ENCODE peak calls at places on chromosomes 6 and 20, in four cellular contexts. One of them, this sample, is unnamed.
A peak's percentile ranks its signal among the peaks of the same experiment; 100 is the strongest.

GRCh38 chr6:88166493-88166900 is 350 bp upstream of the CNR1 start:
- DNase-seq in stimulated activated CD8-positive, alpha-beta memory T cell treated with anti-CD3 and anti-CD28 coated beads, Interleukin-15, amount 100 ng/mL, for 1 hour: no peak
- DNase-seq in body of pancreas: no peak
- DNase-seq in HS-27A: no peak
- DNase-seq in this sample: no peak

GRCh38 chr6:167444602-167445346 is 119.9 kb downstream of the TTLL2 start:
- DNase-seq in stimulated activated CD8-positive, alpha-beta memory T cell treated with anti-CD3 and anti-CD28 coated beads, Interleukin-15, amount 100 ng/mL, for 1 hour: no peak
- DNase-seq in body of pancreas: no peak
- DNase-seq in HS-27A: no peak
- DNase-seq in this sample: no peak

GRCh38 chr6:150567360-150567759 is 32.3 kb upstream of the PLEKHG1 start:
- DNase-seq in stimulated activated CD8-positive, alpha-beta memory T cell treated with anti-CD3 and anti-CD28 coated beads, Interleukin-15, amount 100 ng/mL, for 1 hour: no peak
- DNase-seq in body of pancreas: no peak
- DNase-seq in HS-27A: no peak
- DNase-seq in this sample: no peak

GRCh38 chr20:14051454-14051853 is 56.1 kb downstream of the MACROD2 start:
- DNase-seq in stimulated activated CD8-positive, alpha-beta memory T cell treated with anti-CD3 and anti-CD28 coated beads, Interleukin-15, amount 100 ng/mL, for 1 hour: no peak
- DNase-seq in body of pancreas: no peak
- DNase-seq in HS-27A: no peak
- DNase-seq in this sample: no peak

GRCh38 chr6:38113810-38114577 is 294.5 kb downstream of the ZFAND3 start:
- DNase-seq in stimulated activated CD8-positive, alpha-beta memory T cell treated with anti-CD3 and anti-CD28 coated beads, Interleukin-15, amount 100 ng/mL, for 1 hour: no peak
- DNase-seq in body of pancreas: no peak
- DNase-seq in HS-27A: no peak
- DNase-seq in this sample: no peak

GRCh38 chr6:100614933-100615332 is 150.2 kb upstream of the SIM1 start:
- DNase-seq in stimulated activated CD8-positive, alpha-beta memory T cell treated with anti-CD3 and anti-CD28 coated beads, Interleukin-15, amount 100 ng/mL, for 1 hour: no peak
- DNase-seq in body of pancreas: no peak
- DNase-seq in HS-27A: no peak
- DNase-seq in this sample: no peak

GRCh38 chr6:104928141-104928540 is 28.8 kb upstream of the LIN28B start:
- DNase-seq in stimulated activated CD8-positive, alpha-beta memory T cell treated with anti-CD3 and anti-CD28 coated beads, Interleukin-15, amount 100 ng/mL, for 1 hour: no peak
- DNase-seq in body of pancreas: no peak
- DNase-seq in HS-27A: no peak
- DNase-seq in this sample: no peak

GRCh38 chr20:701401-702129 is 26.0 kb upstream of the SCRT2 start:
- DNase-seq in stimulated activated CD8-positive, alpha-beta memory T cell treated with anti-CD3 and anti-CD28 coated beads, Interleukin-15, amount 100 ng/mL, for 1 hour: no peak
- DNase-seq in body of pancreas: no peak
- DNase-seq in HS-27A: no peak
- DNase-seq in this sample: peak; percentile 42

GRCh38 chr6:113854531-113855499 is 2.3 kb upstream of the MARCKS start:
- DNase-seq in stimulated activated CD8-positive, alpha-beta memory T cell treated with anti-CD3 and anti-CD28 coated beads, Interleukin-15, amount 100 ng/mL, for 1 hour: no peak
- DNase-seq in body of pancreas: peak; percentile 85
- DNase-seq in HS-27A: no peak
- DNase-seq in this sample: peak; percentile 28

GRCh38 chr6:129709451-129709908 is 497 bp downstream of the ARHGAP18 start:
- DNase-seq in stimulated activated CD8-positive, alpha-beta memory T cell treated with anti-CD3 and anti-CD28 coated beads, Interleukin-15, amount 100 ng/mL, for 1 hour: no peak
- DNase-seq in body of pancreas: no peak
- DNase-seq in HS-27A: no peak
- DNase-seq in this sample: no peak

GRCh38 chr6:38095054-38095453 is 275.5 kb downstream of the ZFAND3 start:
- DNase-seq in stimulated activated CD8-positive, alpha-beta memory T cell treated with anti-CD3 and anti-CD28 coated beads, Interleukin-15, amount 100 ng/mL, for 1 hour: no peak
- DNase-seq in body of pancreas: no peak
- DNase-seq in HS-27A: peak; percentile 51
- DNase-seq in this sample: no peak

GRCh38 chr6:114121913-114122662 is 151.1 kb upstream of the HDAC2 start:
- DNase-seq in stimulated activated CD8-positive, alpha-beta memory T cell treated with anti-CD3 and anti-CD28 coated beads, Interleukin-15, amount 100 ng/mL, for 1 hour: no peak
- DNase-seq in body of pancreas: no peak
- DNase-seq in HS-27A: peak; percentile 74
- DNase-seq in this sample: peak; percentile 9

GRCh38 chr6:29653452-29654038 is 3.3 kb upstream of the MOG start:
- DNase-seq in stimulated activated CD8-positive, alpha-beta memory T cell treated with anti-CD3 and anti-CD28 coated beads, Interleukin-15, amount 100 ng/mL, for 1 hour: no peak
- DNase-seq in body of pancreas: peak; percentile 41
- DNase-seq in HS-27A: no peak
- DNase-seq in this sample: no peak

GRCh38 chr6:149268768-149269167 is 48.7 kb upstream of the TAB2 start:
- DNase-seq in stimulated activated CD8-positive, alpha-beta memory T cell treated with anti-CD3 and anti-CD28 coated beads, Interleukin-15, amount 100 ng/mL, for 1 hour: no peak
- DNase-seq in body of pancreas: no peak
- DNase-seq in HS-27A: no peak
- DNase-seq in this sample: no peak

GRCh38 chr20:31695849-31696804 is 26.5 kb downstream of the BCL2L1 start:
- DNase-seq in stimulated activated CD8-positive, alpha-beta memory T cell treated with anti-CD3 and anti-CD28 coated beads, Interleukin-15, amount 100 ng/mL, for 1 hour: no peak
- DNase-seq in body of pancreas: no peak
- DNase-seq in HS-27A: peak; percentile 95
- DNase-seq in this sample: no peak

GRCh38 chr6:43665376-43665775 is 20.5 kb downstream of the RSPH9 start:
- DNase-seq in stimulated activated CD8-positive, alpha-beta memory T cell treated with anti-CD3 and anti-CD28 coated beads, Interleukin-15, amount 100 ng/mL, for 1 hour: no peak
- DNase-seq in body of pancreas: no peak
- DNase-seq in HS-27A: peak; percentile 62
- DNase-seq in this sample: no peak

GRCh38 chr20:57438552-57438951 is 47.4 kb downstream of the RBM38 start:
- DNase-seq in stimulated activated CD8-positive, alpha-beta memory T cell treated with anti-CD3 and anti-CD28 coated beads, Interleukin-15, amount 100 ng/mL, for 1 hour: no peak
- DNase-seq in body of pancreas: no peak
- DNase-seq in HS-27A: no peak
- DNase-seq in this sample: peak; percentile 55

GRCh38 chr6:152471459-152472070 is 165.6 kb downstream of the SYNE1 start:
- DNase-seq in stimulated activated CD8-positive, alpha-beta memory T cell treated with anti-CD3 and anti-CD28 coated beads, Interleukin-15, amount 100 ng/mL, for 1 hour: no peak
- DNase-seq in body of pancreas: no peak
- DNase-seq in HS-27A: no peak
- DNase-seq in this sample: no peak

GRCh38 chr20:33693741-33694645 is 7.8 kb upstream of the E2F1 start:
- DNase-seq in stimulated activated CD8-positive, alpha-beta memory T cell treated with anti-CD3 and anti-CD28 coated beads, Interleukin-15, amount 100 ng/mL, for 1 hour: no peak
- DNase-seq in body of pancreas: no peak
- DNase-seq in HS-27A: no peak
- DNase-seq in this sample: no peak

GRCh38 chr20:4375881-4376280 is 345.8 kb upstream of the PRND start:
- DNase-seq in stimulated activated CD8-positive, alpha-beta memory T cell treated with anti-CD3 and anti-CD28 coated beads, Interleukin-15, amount 100 ng/mL, for 1 hour: no peak
- DNase-seq in body of pancreas: no peak
- DNase-seq in HS-27A: no peak
- DNase-seq in this sample: no peak

GRCh38 chr20:63578224-63579016 is 4.4 kb upstream of the HELZ2 start:
- DNase-seq in stimulated activated CD8-positive, alpha-beta memory T cell treated with anti-CD3 and anti-CD28 coated beads, Interleukin-15, amount 100 ng/mL, for 1 hour: no peak
- DNase-seq in body of pancreas: no peak
- DNase-seq in HS-27A: no peak
- DNase-seq in this sample: no peak

GRCh38 chr6:16766043-16766521 is 4.8 kb upstream of the ATXN1 start:
- DNase-seq in stimulated activated CD8-positive, alpha-beta memory T cell treated with anti-CD3 and anti-CD28 coated beads, Interleukin-15, amount 100 ng/mL, for 1 hour: no peak
- DNase-seq in body of pancreas: no peak
- DNase-seq in HS-27A: peak; percentile 91
- DNase-seq in this sample: no peak

GRCh38 chr20:24965065-24965919 is 16.2 kb downstream of the CST7 start:
- DNase-seq in stimulated activated CD8-positive, alpha-beta memory T cell treated with anti-CD3 and anti-CD28 coated beads, Interleukin-15, amount 100 ng/mL, for 1 hour: no peak
- DNase-seq in body of pancreas: no peak
- DNase-seq in HS-27A: no peak
- DNase-seq in this sample: no peak

This sample was measured in gastrocnemius medialis.